ENCODE peak calls at places on chromosomes 6 and 20, in six cellular contexts. Q is right atrium auricular region; L is psoas muscle; X is neural progenitor cell; R is dorsolateral prefrontal cortex; O is CD4-positive, alpha-beta T cell. V is an unnamed sample.

GRCh38 chr20:62702886-62703852 is 5.5 kb upstream of the NTSR1 start:
- DNase-seq in R (no peak), L (no peak), Q (no peak), X (no peak), O (no peak), V (peak)

GRCh38 chr20:51095755-51096509 is 73.0 kb upstream of the KCNG1 start:
- DNase-seq in X (peak), R (no peak), L (no peak), O (no peak), Q (no peak), V (no peak)

GRCh38 chr20:62652051-62652893 is 10.0 kb downstream of the SLCO4A1 start:
- DNase-seq in O (peak), X (peak), R (peak), L (peak), Q (peak), V (peak)

GRCh38 chr6:63807056-63807455 is 171.5 kb downstream of the PHF3 start:
- DNase-seq in X (no peak), R (no peak), L (no peak), Q (no peak), O (no peak), V (no peak)

GRCh38 chr20:20872420-20872819 is 160.0 kb upstream of the RALGAPA2 start:
- DNase-seq in X (no peak), R (no peak), Q (no peak), L (no peak), O (no peak), V (no peak)

GRCh38 chr6:14194483-14194882 is 76.9 kb downstream of the CD83 start:
- DNase-seq in R (no peak), X (peak), Q (no peak), L (no peak), O (no peak), V (no peak)

GRCh38 chr6:163565140-163565539 is 150.6 kb downstream of the QKI start:
- DNase-seq in Q (no peak), L (no peak), R (no peak), X (no peak), O (no peak), V (no peak)

GRCh38 chr20:35641743-35642142 is 23.0 kb downstream of the CPNE1 start:
- DNase-seq in X (no peak), R (no peak), O (no peak), Q (no peak), L (no peak), V (no peak)

GRCh38 chr6:116005508-116005855 is 55.2 kb downstream of the FRK start:
- DNase-seq in Q (no peak), R (no peak), L (no peak), X (no peak), O (no peak), V (no peak)

GRCh38 chr6:39867592-39867991 is 66.7 kb downstream of the MOCS1 start:
- DNase-seq in R (no peak), Q (no peak), O (no peak), X (no peak), L (no peak), V (no peak)
- TF ChIP-seq CTCF in R (no peak), Q (no peak), O (no peak), X (no peak), L (no peak), V (no peak)

DNA sequence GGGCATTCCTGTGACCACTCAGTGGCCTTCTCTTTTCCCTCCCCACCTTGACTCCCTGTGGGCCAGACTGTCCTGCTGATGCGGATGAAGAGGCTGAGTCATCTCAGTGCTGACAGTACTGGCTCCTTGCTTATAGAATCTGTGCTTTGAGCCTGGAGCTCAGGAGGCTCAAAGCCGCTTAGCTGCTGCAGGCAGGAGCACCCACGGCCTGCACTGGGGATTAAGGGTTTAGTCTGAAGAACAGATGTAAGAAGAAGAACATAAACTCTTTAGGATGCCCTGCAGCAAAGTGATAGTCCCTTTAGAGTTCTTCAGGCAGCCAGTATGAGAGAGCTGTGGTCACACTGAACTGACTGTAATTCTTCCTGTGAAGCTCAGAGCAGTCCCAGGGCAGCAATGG is 642.0 kb upstream of the CHD6 start:
- DNase-seq in R (no peak), X (peak), L (no peak), Q (no peak), O (no peak), V (no peak)
- H3K27ac ChIP-seq in R (no peak), X (no peak), L (no peak), Q (no peak), O (no peak), V (no peak)

GRCh38 chr6:145137425-145137824 is 597.9 kb downstream of the EPM2A start:
- DNase-seq in X (no peak), R (no peak), O (no peak), Q (no peak), L (no peak), V (no peak)
- TF ChIP-seq CTCF in X (peak), R (no peak), O (no peak), Q (no peak), L (no peak), V (no peak)

GRCh38 chr6:16704706-16705402 is 56.4 kb downstream of the ATXN1 start:
- DNase-seq in R (no peak), L (no peak), O (no peak), X (no peak), Q (no peak), V (no peak)
- H3K27ac ChIP-seq in R (no peak), L (no peak), O (no peak), X (no peak), Q (peak), V (no peak)

DNA sequence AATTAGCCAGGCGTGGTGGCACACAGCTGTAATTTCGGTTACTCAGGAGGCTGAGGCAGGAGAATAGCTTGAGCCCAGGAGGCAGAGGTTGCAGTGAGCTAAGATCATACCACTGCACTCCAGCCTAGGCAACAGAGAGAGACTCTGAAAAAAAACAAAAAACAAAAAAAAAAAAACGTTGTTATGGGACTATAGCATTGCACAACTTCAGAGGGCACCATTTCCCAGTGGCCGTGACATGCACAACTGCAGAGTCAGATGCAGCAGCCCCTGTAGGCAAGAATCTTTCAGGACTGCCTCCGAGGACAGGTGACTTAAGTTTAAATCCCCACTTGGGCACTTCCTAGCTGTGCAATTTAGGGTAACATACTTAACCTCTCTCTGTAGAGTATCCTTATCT is 64.0 kb downstream of the ZNF217 start:
- DNase-seq in R (no peak), L (no peak), X (no peak), O (no peak), Q (no peak), V (no peak)
- TF ChIP-seq CTCF in R (no peak), L (no peak), X (no peak), O (no peak), Q (no peak), V (no peak)

GRCh38 chr20:4135385-4136077 is 120.2 kb upstream of the RNF24 start:
- DNase-seq in O (no peak), R (no peak), Q (no peak), L (peak), X (no peak), V (peak)
- H3K27ac ChIP-seq in O (no peak), R (no peak), Q (no peak), L (no peak), X (no peak), V (peak)

DNA sequence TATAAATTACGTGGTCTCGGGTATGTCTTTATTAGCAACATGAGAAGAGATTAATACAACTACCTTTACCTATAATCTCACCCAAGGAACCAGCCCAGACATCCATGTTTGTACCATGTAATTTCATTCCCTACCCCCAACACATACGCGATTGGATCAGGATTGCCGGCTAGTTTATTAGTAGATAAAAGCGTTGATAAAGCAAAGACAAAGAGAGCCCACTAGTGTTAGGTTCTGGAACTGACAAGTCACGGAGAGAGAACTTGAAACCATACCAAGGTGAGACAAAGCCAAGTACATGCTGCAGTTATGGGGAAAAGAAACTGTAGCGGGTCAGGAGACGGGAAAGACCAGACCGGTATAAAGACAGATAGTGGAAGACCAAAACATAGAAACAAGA is 37.4 kb upstream of the FAM135A start:
- DNase-seq in X (peak), Q (no peak), O (no peak), L (no peak), R (no peak), V (no peak)
- TF ChIP-seq CTCF in X (peak), Q (no peak), O (no peak), L (no peak), R (no peak), V (no peak)

DNA sequence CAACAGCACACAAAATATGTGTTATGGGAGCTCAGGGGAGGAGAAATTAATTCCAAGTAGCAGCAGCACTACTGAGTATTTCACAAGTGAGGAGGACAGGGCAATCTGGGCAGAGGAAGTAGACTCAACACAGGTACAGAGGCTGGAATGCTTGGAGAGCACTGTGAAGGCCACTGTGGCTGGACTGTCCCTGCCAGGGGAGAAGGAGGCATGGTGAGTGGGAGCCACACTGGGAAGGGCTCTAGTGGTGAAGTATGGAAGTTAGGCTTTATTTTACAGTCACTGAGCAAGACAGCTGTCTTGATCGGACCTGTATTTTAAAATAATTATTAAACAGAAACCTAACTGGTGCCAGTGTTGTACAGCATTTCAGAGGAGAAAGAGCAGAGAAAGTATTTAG is 28.8 kb downstream of the FAM229B start:
- DNase-seq in R (no peak), L (no peak), Q (no peak), O (no peak), X (no peak), V (no peak)
- H3K27ac ChIP-seq in R (no peak), L (no peak), Q (no peak), O (no peak), X (no peak), V (no peak)